ENCODE peak calls at places on chromosomes 6 and 20, in seven cellular contexts. Z is neural crest cell; V is adipocyte; O is midbrain; N is naive thymus-derived CD8-positive, alpha-beta T cell; R is central memory CD4-positive, alpha-beta T cell; C is GM13976. E is an unnamed sample.

GRCh38 chr20:47713941-47714450 is 71.3 kb downstream of the SULF2 start:
- DNase-seq in V (no peak), N (no peak), O (no peak), C (no peak), Z (no peak), R (no peak), E (no peak)

GRCh38 chr20:23152308-23152892 is 66.3 kb upstream of the CD93 start:
- DNase-seq in N (no peak), O (no peak), V (peak), Z (no peak), C (no peak), R (no peak), E (peak)

GRCh38 chr6:4910060-4910746 is 93.6 kb downstream of the RPP40 start:
- DNase-seq in N (no peak), C (no peak), O (no peak), V (no peak), Z (no peak), R (no peak), E (no peak)

GRCh38 chr6:152268846-152269442 is 368.2 kb downstream of the SYNE1 start:
- DNase-seq in R (no peak), V (no peak), Z (no peak), N (no peak), C (no peak), O (no peak), E (no peak)

GRCh38 chr6:132224943-132225342 is 176.3 kb downstream of the MOXD1 start:
- DNase-seq in V (no peak), Z (no peak), N (no peak), O (no peak), C (no peak), R (no peak), E (no peak)

GRCh38 chr6:169807219-169807618 is 55.8 kb downstream of the ERMARD start:
- DNase-seq in N (peak), O (no peak), V (no peak), Z (no peak), R (peak), C (no peak), E (no peak)

GRCh38 chr6:128314190-128314589 is 206.2 kb downstream of the PTPRK start:
- DNase-seq in V (no peak), N (no peak), O (no peak), R (no peak), C (no peak), Z (no peak), E (no peak)

GRCh38 chr20:44736170-44737021 is 9.3 kb upstream of the KCNK15 start:
- DNase-seq in Z (peak), C (no peak), R (peak), V (peak), N (peak), O (peak), E (peak)

GRCh38 chr20:19628570-19629134 is 129.4 kb upstream of the RIN2 start:
- DNase-seq in O (peak), C (peak), V (peak), N (no peak), Z (peak), R (peak), E (no peak)

GRCh38 chr6:151877458-151877857 is 70.0 kb downstream of the ESR1 start:
- DNase-seq in O (no peak), R (no peak), V (no peak), C (no peak), N (no peak), Z (no peak), E (no peak)

GRCh38 chr20:58017237-58017969 is 211.1 kb downstream of the ANKRD60 start:
- DNase-seq in V (peak), Z (peak), C (no peak), O (peak), N (no peak), R (no peak), E (no peak)

GRCh38 chr6:158548418-158549161 is 11.3 kb upstream of the TMEM181 start:
- DNase-seq in Z (no peak), O (no peak), V (no peak), R (no peak), C (no peak), N (no peak), E (no peak)

GRCh38 chr6:13272131-13273046 is 55.9 kb downstream of the TBC1D7 start:
- DNase-seq in R (no peak), O (peak), Z (peak), V (no peak), N (no peak), C (peak), E (peak)

GRCh38 chr6:164106345-164106769 is 691.8 kb downstream of the QKI start:
- DNase-seq in V (peak), Z (peak), N (no peak), R (no peak), C (peak), O (peak), E (no peak)

GRCh38 chr20:45919536-45919933 is 7.6 kb upstream of the PLTP start:
- DNase-seq in C (no peak), N (no peak), V (peak), R (no peak), Z (no peak), O (no peak), E (no peak)

GRCh38 chr6:147534116-147534865 is 25.8 kb downstream of the SAMD5 start:
- DNase-seq in N (no peak), C (no peak), V (no peak), Z (no peak), R (no peak), O (no peak), E (no peak)

GRCh38 chr20:21812384-21812783 is 106.9 kb downstream of the PAX1 start:
- DNase-seq in N (no peak), R (no peak), O (no peak), Z (no peak), V (no peak), C (no peak), E (no peak)

GRCh38 chr20:41290804-41291389 is 26.6 kb downstream of the ZHX3 start:
- DNase-seq in Z (no peak), N (no peak), R (no peak), C (no peak), O (no peak), V (peak), E (no peak)

E was measured in GDM1.